ENCODE peak calls at places on chromosomes 12 and 14, in five cellular contexts. One of them, this sample, is unnamed.
A peak's percentile ranks its signal among the peaks of the same experiment; 100 is the strongest.

GRCh38 chr12:62259311-62259992 is 752 bp upstream of the USP15 start:
- DNase-seq in Panc1: no peak
- DNase-seq in neural crest cell: no peak
- DNase-seq in fibroblast of lung: no peak
- DNase-seq in CD8-positive, alpha-beta T cell: no peak
- DNase-seq in this sample: no peak

GRCh38 chr12:58347188-58347587 is 405.8 kb downstream of the ATP23 start:
- DNase-seq in Panc1: no peak
- DNase-seq in neural crest cell: no peak
- DNase-seq in fibroblast of lung: no peak
- DNase-seq in CD8-positive, alpha-beta T cell: no peak
- DNase-seq in this sample: no peak

GRCh38 chr12:109053382-109054123 is 1.2 kb downstream of the USP30 start:
- DNase-seq in Panc1: no peak
- DNase-seq in neural crest cell: no peak
- DNase-seq in fibroblast of lung: peak; percentile 1
- DNase-seq in CD8-positive, alpha-beta T cell: peak; percentile 7
- DNase-seq in this sample: peak; percentile 23

GRCh38 chr14:49553892-49554291 is 32.3 kb downstream of the RPS29 start:
- DNase-seq in Panc1: no peak
- DNase-seq in neural crest cell: no peak
- DNase-seq in fibroblast of lung: no peak
- DNase-seq in CD8-positive, alpha-beta T cell: no peak
- DNase-seq in this sample: no peak

GRCh38 chr14:105168496-105168978 is at the start of gene JAG2:
- DNase-seq in Panc1: no peak
- DNase-seq in neural crest cell: no peak
- DNase-seq in fibroblast of lung: no peak
- DNase-seq in CD8-positive, alpha-beta T cell: peak; percentile 17
- DNase-seq in this sample: peak; percentile 32

GRCh38 chr12:77339610-77340009 is 274.2 kb upstream of the E2F7 start:
- DNase-seq in Panc1: no peak
- DNase-seq in neural crest cell: no peak
- DNase-seq in fibroblast of lung: peak; percentile 56
- DNase-seq in CD8-positive, alpha-beta T cell: no peak
- DNase-seq in this sample: no peak

GRCh38 chr12:82108615-82109014 is 249.6 kb downstream of the CCDC59 start:
- DNase-seq in Panc1: no peak
- DNase-seq in neural crest cell: no peak
- DNase-seq in fibroblast of lung: no peak
- DNase-seq in CD8-positive, alpha-beta T cell: no peak
- DNase-seq in this sample: no peak

GRCh38 chr12:96177013-96177412 is 17.2 kb upstream of the ELK3 start:
- DNase-seq in Panc1: no peak
- DNase-seq in neural crest cell: no peak
- DNase-seq in fibroblast of lung: peak; percentile 42
- DNase-seq in CD8-positive, alpha-beta T cell: no peak
- DNase-seq in this sample: no peak

GRCh38 chr14:56206576-56206975 is 88.4 kb downstream of the PELI2 start:
- DNase-seq in Panc1: no peak
- DNase-seq in neural crest cell: no peak
- DNase-seq in fibroblast of lung: no peak
- DNase-seq in CD8-positive, alpha-beta T cell: no peak
- DNase-seq in this sample: no peak

GRCh38 chr12:8709124-8709830 is 11.5 kb downstream of the RIMKLB start:
- DNase-seq in Panc1: no peak
- DNase-seq in neural crest cell: no peak
- DNase-seq in fibroblast of lung: peak; percentile 20
- DNase-seq in CD8-positive, alpha-beta T cell: no peak
- DNase-seq in this sample: no peak

GRCh38 chr14:103418508-103418818 is 33.2 kb downstream of the MARK3 start:
- DNase-seq in Panc1: no peak
- DNase-seq in neural crest cell: no peak
- DNase-seq in fibroblast of lung: peak; percentile 70
- DNase-seq in CD8-positive, alpha-beta T cell: no peak
- DNase-seq in this sample: no peak

GRCh38 chr12:131383741-131384543 is 326.9 kb upstream of the SFSWAP start:
- DNase-seq in Panc1: no peak
- DNase-seq in neural crest cell: no peak
- DNase-seq in fibroblast of lung: no peak
- DNase-seq in CD8-positive, alpha-beta T cell: no peak
- DNase-seq in this sample: peak; percentile 4

GRCh38 chr14:58637391-58638230 is at the start of gene DACT1:
- DNase-seq in Panc1: no peak
- DNase-seq in neural crest cell: peak; percentile 51
- DNase-seq in fibroblast of lung: peak; percentile 86
- DNase-seq in CD8-positive, alpha-beta T cell: peak; percentile 31
- DNase-seq in this sample: no peak

GRCh38 chr14:57610631-57611030 is 117.0 kb upstream of the CCDC198 start:
- DNase-seq in Panc1: no peak
- DNase-seq in neural crest cell: no peak
- DNase-seq in fibroblast of lung: no peak
- DNase-seq in CD8-positive, alpha-beta T cell: no peak
- DNase-seq in this sample: no peak

GRCh38 chr12:105814283-105814682 is 324.5 kb downstream of the NUAK1 start:
- DNase-seq in Panc1: no peak
- DNase-seq in neural crest cell: no peak
- DNase-seq in fibroblast of lung: no peak
- DNase-seq in CD8-positive, alpha-beta T cell: no peak
- DNase-seq in this sample: no peak

GRCh38 chr14:57031474-57031873 is 221.2 kb upstream of the OTX2 start:
- DNase-seq in Panc1: no peak
- DNase-seq in neural crest cell: no peak
- DNase-seq in fibroblast of lung: no peak
- DNase-seq in CD8-positive, alpha-beta T cell: no peak
- DNase-seq in this sample: no peak

GRCh38 chr12:91355150-91356006 is 172.8 kb upstream of the DCN start:
- DNase-seq in Panc1: peak; percentile 50
- DNase-seq in neural crest cell: peak; percentile 62
- DNase-seq in fibroblast of lung: peak; percentile 85
- DNase-seq in CD8-positive, alpha-beta T cell: peak; percentile 4
- DNase-seq in this sample: peak; percentile 21

GRCh38 chr14:100979780-100980179 is 76.3 kb upstream of the RTL1 start:
- DNase-seq in Panc1: peak; percentile 17
- DNase-seq in neural crest cell: no peak
- DNase-seq in fibroblast of lung: peak; percentile 71
- DNase-seq in CD8-positive, alpha-beta T cell: no peak
- DNase-seq in this sample: no peak

GRCh38 chr12:41635731-41636130 is 447.6 kb downstream of the PDZRN4 start:
- DNase-seq in Panc1: no peak
- DNase-seq in neural crest cell: no peak
- DNase-seq in fibroblast of lung: no peak
- DNase-seq in CD8-positive, alpha-beta T cell: no peak
- DNase-seq in this sample: no peak

GRCh38 chr12:122399592-122400373 is 22.7 kb downstream of the CLIP1 start:
- DNase-seq in Panc1: peak; percentile 80
- DNase-seq in neural crest cell: peak; percentile 22
- DNase-seq in fibroblast of lung: peak; percentile 94
- DNase-seq in CD8-positive, alpha-beta T cell: peak; percentile 29
- DNase-seq in this sample: peak; percentile 31

GRCh38 chr12:22729431-22729830 is 104.5 kb downstream of the ETNK1 start:
- DNase-seq in Panc1: no peak
- DNase-seq in neural crest cell: no peak
- DNase-seq in fibroblast of lung: no peak
- DNase-seq in CD8-positive, alpha-beta T cell: no peak
- DNase-seq in this sample: no peak

GRCh38 chr14:72680853-72681640 is 212.9 kb downstream of the DPF3 start:
- DNase-seq in Panc1: no peak
- DNase-seq in neural crest cell: no peak
- DNase-seq in fibroblast of lung: no peak
- DNase-seq in CD8-positive, alpha-beta T cell: no peak
- DNase-seq in this sample: no peak

GRCh38 chr12:124927325-124928094 is 13.1 kb upstream of the UBC start:
- DNase-seq in Panc1: no peak
- DNase-seq in neural crest cell: peak; percentile 98
- DNase-seq in fibroblast of lung: peak; percentile 89
- DNase-seq in CD8-positive, alpha-beta T cell: peak; percentile 88
- DNase-seq in this sample: peak; percentile 90

GRCh38 chr12:112121780-112122565 is 3.4 kb upstream of the TRAFD1 start:
- DNase-seq in Panc1: no peak
- DNase-seq in neural crest cell: no peak
- DNase-seq in fibroblast of lung: peak; percentile 90
- DNase-seq in CD8-positive, alpha-beta T cell: no peak
- DNase-seq in this sample: no peak

GRCh38 chr14:56555921-56556570 is 23.6 kb upstream of the TMEM260 start:
- DNase-seq in Panc1: peak; percentile 24
- DNase-seq in neural crest cell: no peak
- DNase-seq in fibroblast of lung: peak; percentile 68
- DNase-seq in CD8-positive, alpha-beta T cell: no peak
- DNase-seq in this sample: no peak

GRCh38 chr12:59181378-59181777 is 261.1 kb upstream of the LRIG3 start:
- DNase-seq in Panc1: no peak
- DNase-seq in neural crest cell: no peak
- DNase-seq in fibroblast of lung: no peak
- DNase-seq in CD8-positive, alpha-beta T cell: no peak
- DNase-seq in this sample: no peak

GRCh38 chr12:124675881-124676688 is 108.7 kb upstream of the NCOR2 start:
- DNase-seq in Panc1: no peak
- DNase-seq in neural crest cell: no peak
- DNase-seq in fibroblast of lung: peak; percentile 63
- DNase-seq in CD8-positive, alpha-beta T cell: no peak
- DNase-seq in this sample: no peak

GRCh38 chr12:105335856-105336255 is 5.4 kb downstream of the C12orf75 start:
- DNase-seq in Panc1: no peak
- DNase-seq in neural crest cell: no peak
- DNase-seq in fibroblast of lung: no peak
- DNase-seq in CD8-positive, alpha-beta T cell: no peak
- DNase-seq in this sample: no peak

DNA sequence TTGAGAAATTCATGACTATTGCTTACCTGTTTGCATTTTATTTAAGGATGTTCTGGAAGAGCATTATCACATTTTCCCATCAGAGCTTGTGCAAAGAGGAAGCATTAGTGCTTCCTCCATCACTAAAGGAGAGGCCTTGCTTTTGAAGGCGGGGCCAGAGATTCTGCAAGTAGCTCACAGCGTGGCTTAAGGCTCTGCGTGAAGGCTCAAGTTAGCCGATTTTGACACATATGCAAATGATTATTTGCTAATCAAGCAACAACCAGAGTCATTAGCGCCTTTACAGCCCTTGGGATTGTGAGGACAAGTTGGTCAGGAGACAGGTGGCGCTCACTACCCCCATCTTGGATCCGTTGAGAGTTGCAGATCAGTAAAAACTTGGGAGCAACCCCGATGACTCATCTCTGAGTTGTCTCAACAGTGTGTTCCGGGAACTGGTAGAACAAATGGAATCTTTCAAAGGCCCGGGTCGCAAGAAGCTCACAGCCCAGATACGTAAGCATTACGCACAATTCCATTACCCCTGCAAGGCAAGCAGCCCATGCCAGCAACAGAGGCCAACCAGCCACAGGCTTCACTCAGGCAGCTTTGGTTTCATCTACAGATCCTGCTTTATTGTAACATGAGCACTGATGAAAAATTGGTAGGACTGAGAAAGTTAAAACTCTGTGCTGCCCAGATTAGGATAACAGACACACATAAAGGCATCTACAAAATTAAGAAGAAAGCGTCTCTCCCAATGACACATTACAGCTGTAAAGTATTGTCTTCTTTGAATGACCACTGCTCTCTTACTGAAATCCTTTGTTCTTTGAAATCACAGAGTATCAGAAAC is 34.9 kb upstream of the SPTSSA start:
- DNase-seq in Panc1: peak; percentile 85
- DNase-seq in neural crest cell: peak; percentile 26
- DNase-seq in fibroblast of lung: peak; percentile 100
- DNase-seq in CD8-positive, alpha-beta T cell: no peak
- DNase-seq in this sample: no peak
- TF ChIP-seq CTCF in Panc1: no peak
- TF ChIP-seq CTCF in neural crest cell: no peak
- TF ChIP-seq CTCF in fibroblast of lung: peak; percentile 43
- TF ChIP-seq CTCF in CD8-positive, alpha-beta T cell: no peak
- TF ChIP-seq CTCF in this sample: no peak

GRCh38 chr12:80195143-80195726 is 95.9 kb downstream of the OTOGL start:
- DNase-seq in Panc1: peak; percentile 20
- DNase-seq in neural crest cell: peak; percentile 35
- DNase-seq in fibroblast of lung: peak; percentile 83
- DNase-seq in CD8-positive, alpha-beta T cell: no peak
- DNase-seq in this sample: no peak
- TF ChIP-seq CTCF in Panc1: peak; percentile 60
- TF ChIP-seq CTCF in neural crest cell: peak; percentile 86
- TF ChIP-seq CTCF in fibroblast of lung: peak; percentile 89
- TF ChIP-seq CTCF in CD8-positive, alpha-beta T cell: no peak
- TF ChIP-seq CTCF in this sample: no peak

GRCh38 chr14:51157012-51157411 is 62.1 kb upstream of the TRIM9 start:
- DNase-seq in Panc1: peak; percentile 1
- DNase-seq in neural crest cell: no peak
- DNase-seq in fibroblast of lung: peak; percentile 38
- DNase-seq in CD8-positive, alpha-beta T cell: no peak
- DNase-seq in this sample: no peak
- TF ChIP-seq CTCF in Panc1: peak; percentile 37
- TF ChIP-seq CTCF in neural crest cell: peak; percentile 52
- TF ChIP-seq CTCF in fibroblast of lung: peak; percentile 49
- TF ChIP-seq CTCF in CD8-positive, alpha-beta T cell: no peak
- TF ChIP-seq CTCF in this sample: no peak

GRCh38 chr12:84436134-84436533 is 476.5 kb downstream of the SLC6A15 start:
- DNase-seq in Panc1: no peak
- DNase-seq in neural crest cell: no peak
- DNase-seq in fibroblast of lung: no peak
- DNase-seq in CD8-positive, alpha-beta T cell: no peak
- DNase-seq in this sample: no peak

DNA sequence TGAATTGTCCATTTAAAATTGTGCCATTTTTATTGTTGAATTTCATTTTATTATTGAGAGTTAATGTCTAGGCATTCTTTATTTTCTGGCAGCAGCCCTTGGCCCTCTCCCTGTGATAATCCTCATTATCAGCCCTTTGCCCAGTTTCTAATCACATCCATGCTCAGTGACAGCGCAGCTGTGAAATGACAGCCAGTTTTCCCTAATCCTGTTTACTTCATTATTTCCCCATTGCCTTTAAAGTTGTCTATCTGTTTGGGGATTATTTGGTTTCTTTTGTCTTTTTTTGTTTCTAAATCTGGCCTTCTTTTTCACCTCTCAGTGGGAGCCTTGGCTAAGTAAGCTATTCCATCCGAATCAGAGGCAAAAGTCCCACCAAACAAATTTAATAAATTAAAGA is 476.9 kb downstream of the SLC6A15 start:
- DNase-seq in Panc1: no peak
- DNase-seq in neural crest cell: no peak
- DNase-seq in fibroblast of lung: no peak
- DNase-seq in CD8-positive, alpha-beta T cell: no peak
- DNase-seq in this sample: no peak
- TF ChIP-seq CTCF in Panc1: no peak
- TF ChIP-seq CTCF in neural crest cell: no peak
- TF ChIP-seq CTCF in fibroblast of lung: no peak
- TF ChIP-seq CTCF in CD8-positive, alpha-beta T cell: no peak
- TF ChIP-seq CTCF in this sample: no peak